ENCODE peak calls at places on chromosomes 2 and 18, in six cellular contexts. A, S, X, U, I and O are unnamed samples.

GRCh38 chr18:58955738-58956137 is 91.1 kb downstream of the ZNF532 start:
- DNase-seq in A (no peak), S (no peak), X (no peak), U (no peak), I (no peak), O (no peak)

GRCh38 chr2:186617771-186618170 is 27.9 kb downstream of the ITGAV start:
- DNase-seq in A (no peak), S (no peak), X (no peak), U (no peak), I (no peak), O (no peak)

GRCh38 chr2:221102896-221103688 is 469.0 kb downstream of the EPHA4 start:
- DNase-seq in A (no peak), S (no peak), X (peak), U (no peak), I (no peak), O (no peak)

GRCh38 chr2:128396500-128396891 is 77.8 kb upstream of the HS6ST1 start:
- DNase-seq in A (no peak), S (peak), X (peak), U (peak), I (peak), O (peak)

GRCh38 chr2:172848549-172848948 is 112.9 kb downstream of the RAPGEF4 start:
- DNase-seq in A (no peak), S (no peak), X (no peak), U (no peak), I (no peak), O (no peak)

GRCh38 chr18:10850828-10851227 is 298.5 kb downstream of the PIEZO2 start:
- DNase-seq in A (no peak), S (no peak), X (peak), U (no peak), I (no peak), O (no peak)

GRCh38 chr18:75418293-75418692 is 9.2 kb downstream of the SMIM21 start:
- DNase-seq in A (no peak), S (no peak), X (no peak), U (no peak), I (no peak), O (no peak)

GRCh38 chr2:10884530-10885478 is 26.9 kb upstream of the KCNF1 start:
- DNase-seq in A (no peak), S (peak), X (no peak), U (no peak), I (no peak), O (no peak)

GRCh38 chr18:10863026-10863425 is 286.3 kb downstream of the PIEZO2 start:
- DNase-seq in A (no peak), S (no peak), X (peak), U (no peak), I (no peak), O (peak)

GRCh38 chr2:241739651-241740050 is 5.2 kb downstream of the D2HGDH start:
- DNase-seq in A (no peak), S (no peak), X (peak), U (no peak), I (no peak), O (peak)

GRCh38 chr2:100017633-100018032 is 124.8 kb downstream of the AFF3 start:
- DNase-seq in A (no peak), S (no peak), X (peak), U (no peak), I (no peak), O (peak)

GRCh38 chr18:72584787-72585186 is 40.6 kb upstream of the CBLN2 start:
- DNase-seq in A (no peak), S (no peak), X (no peak), U (no peak), I (no peak), O (no peak)

GRCh38 chr2:8004250-8004681 is 677.6 kb upstream of the ID2 start:
- DNase-seq in A (no peak), S (peak), X (peak), U (no peak), I (no peak), O (peak)

GRCh38 chr2:173441222-173441621 is 86.5 kb downstream of the CDCA7 start:
- DNase-seq in A (no peak), S (no peak), X (no peak), U (no peak), I (no peak), O (peak)

GRCh38 chr2:236536727-236537398 is 32.8 kb upstream of the ACKR3 start:
- DNase-seq in A (no peak), S (peak), X (no peak), U (no peak), I (no peak), O (no peak)

GRCh38 chr2:145352499-145352898 is 832.6 kb upstream of the ZEB2 start:
- DNase-seq in A (no peak), S (no peak), X (no peak), U (no peak), I (no peak), O (no peak)

GRCh38 chr18:45106331-45106774 is 425.7 kb downstream of the SETBP1 start:
- DNase-seq in A (no peak), S (no peak), X (peak), U (no peak), I (no peak), O (no peak)

GRCh38 chr2:172865422-172865821 is 129.8 kb downstream of the RAPGEF4 start:
- DNase-seq in A (no peak), S (peak), X (no peak), U (peak), I (no peak), O (peak)

GRCh38 chr2:214801068-214801467 is 8.4 kb downstream of the BARD1 start:
- DNase-seq in A (no peak), S (no peak), X (no peak), U (no peak), I (no peak), O (peak)

GRCh38 chr18:79947054-79947755 is 4.2 kb downstream of the SLC66A2 start:
- DNase-seq in A (no peak), S (no peak), X (no peak), U (peak), I (no peak), O (peak)

GRCh38 chr2:179595284-179595683 is 266.1 kb downstream of the ZNF385B start:
- DNase-seq in A (no peak), S (peak), X (no peak), U (peak), I (peak), O (no peak)

GRCh38 chr2:120313695-120314615 is 32.0 kb upstream of the INHBB start:
- DNase-seq in A (no peak), S (no peak), X (no peak), U (no peak), I (no peak), O (no peak)

GRCh38 chr2:66237470-66238354 is 197.2 kb upstream of the MEIS1 start:
- DNase-seq in A (no peak), S (no peak), X (no peak), U (no peak), I (no peak), O (peak)
- H2BK5ac ChIP-seq in A (no peak), S (no peak), X (peak), U (no peak), I (peak), O (no peak)

DNA sequence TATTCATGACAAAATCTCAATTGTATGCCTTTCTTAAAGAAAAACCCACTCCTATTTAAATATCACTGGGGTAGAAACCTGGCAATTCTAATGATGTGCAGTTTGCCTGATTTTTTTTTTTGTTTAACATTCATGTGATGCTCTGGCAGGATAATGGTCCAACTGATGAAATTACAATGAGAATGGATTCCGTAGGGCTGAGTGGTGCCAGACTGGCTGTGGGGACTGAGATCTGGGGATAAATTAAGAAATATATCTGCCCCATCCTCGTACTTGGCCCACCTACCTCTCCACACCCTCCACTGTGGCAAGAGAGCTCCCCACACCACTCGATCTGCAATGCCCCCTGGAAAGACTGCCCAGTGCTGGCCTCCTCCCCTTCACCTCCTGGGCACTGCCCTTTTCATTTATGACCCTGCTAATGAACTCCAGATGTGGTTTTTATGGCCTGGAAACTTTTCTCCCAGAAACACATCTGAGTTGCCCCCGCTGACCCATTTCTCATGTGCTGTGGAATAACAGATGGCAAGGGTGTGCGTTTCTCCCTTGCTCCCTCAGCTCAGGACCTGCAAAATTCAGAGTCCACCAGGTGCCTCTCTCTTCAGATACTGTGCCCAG is 33.0 kb upstream of the RPL37A start:
- DNase-seq in A (no peak), S (no peak), X (no peak), U (no peak), I (no peak), O (no peak)
- H3K18ac ChIP-seq in A (no peak), S (no peak), X (no peak), U (no peak), I (no peak), O (no peak)

GRCh38 chr2:16658082-16658481 is 7.6 kb downstream of the CYRIA start:
- DNase-seq in A (no peak), S (no peak), X (no peak), U (no peak), I (no peak), O (no peak)
- H2BK15ac ChIP-seq in A (no peak), S (no peak), X (no peak), U (no peak), I (no peak), O (no peak)

DNA sequence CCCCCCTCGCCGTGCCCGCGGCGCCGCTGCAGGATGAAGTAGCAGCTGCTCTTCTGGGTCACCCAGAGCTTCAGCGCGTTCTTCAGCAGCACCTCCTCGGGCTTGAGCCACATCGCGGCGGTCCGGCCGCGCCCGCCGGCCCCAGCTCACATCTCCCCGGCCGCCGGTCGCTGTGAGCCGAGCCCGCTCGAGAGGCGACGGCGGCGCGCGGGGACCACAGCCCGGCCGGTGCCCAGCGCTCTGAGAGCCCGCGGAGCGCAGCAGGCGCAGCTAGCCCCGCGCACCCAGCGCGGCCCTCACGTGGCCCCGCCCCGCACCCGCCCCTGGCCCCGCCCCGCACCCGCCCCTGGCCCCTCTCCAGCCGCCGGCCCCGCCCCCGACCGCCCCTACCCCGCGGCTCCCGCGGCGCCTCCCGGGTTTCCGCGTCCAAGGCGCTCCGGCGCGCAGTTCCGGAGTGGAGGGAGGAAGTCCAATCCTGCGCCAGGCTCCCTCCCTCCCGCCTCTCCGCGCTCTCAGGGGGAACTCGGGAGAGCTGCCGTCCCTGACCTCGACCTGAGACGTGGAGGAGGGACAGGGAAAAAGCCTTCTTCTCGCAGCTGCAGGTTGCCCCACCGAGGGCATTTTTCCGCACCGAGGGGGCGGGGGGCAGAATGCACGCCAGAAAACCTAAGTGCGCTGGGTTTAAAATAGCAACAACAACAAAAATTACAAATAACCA is at the start of gene TBC1D8:
- DNase-seq in A (peak), S (peak), X (peak), U (peak), I (no peak), O (peak)
- H2BK5ac ChIP-seq in A (no peak), S (no peak), X (no peak), U (no peak), I (no peak), O (peak)